ENCODE peak calls at places on chromosomes 12 and 14, in ten cellular contexts. One of them, this sample, is unnamed. For H3K4me1, the result is how much of the 10 kb centered on the place peaks cover.

GRCh38 chr14:82755923-82756322 is 1222.3 kb upstream of the SEL1L start:
- DNase-seq in A549: no peak
- DNase-seq in lower lobe of right lung: no peak
- DNase-seq in hepatocyte: no peak
- DNase-seq in foreskin keratinocyte: no peak
- DNase-seq in breast epithelium: no peak
- DNase-seq in Peyer's patch: no peak
- DNase-seq in Caco-2: no peak
- DNase-seq in mucosa of descending colon: no peak
- DNase-seq in HCT116: no peak
- DNase-seq in this sample: no peak

GRCh38 chr14:100639280-100639679 is 52.1 kb upstream of the BEGAIN start:
- DNase-seq in A549: no peak
- DNase-seq in lower lobe of right lung: no peak
- DNase-seq in hepatocyte: no peak
- DNase-seq in foreskin keratinocyte: no peak
- DNase-seq in breast epithelium: no peak
- DNase-seq in Peyer's patch: no peak
- DNase-seq in Caco-2: no peak
- DNase-seq in mucosa of descending colon: no peak
- DNase-seq in HCT116: no peak
- DNase-seq in this sample: no peak

GRCh38 chr14:31360919-31361662 is 59.3 kb downstream of the HEATR5A start:
- DNase-seq in A549: no peak
- DNase-seq in lower lobe of right lung: no peak
- DNase-seq in hepatocyte: no peak
- DNase-seq in foreskin keratinocyte: peak
- DNase-seq in breast epithelium: no peak
- DNase-seq in Peyer's patch: no peak
- DNase-seq in Caco-2: no peak
- DNase-seq in mucosa of descending colon: no peak
- DNase-seq in HCT116: no peak
- DNase-seq in this sample: no peak

GRCh38 chr12:990308-990648 is 745 bp upstream of the ERC1 start:
- DNase-seq in A549: peak
- DNase-seq in lower lobe of right lung: peak
- DNase-seq in hepatocyte: peak
- DNase-seq in foreskin keratinocyte: no peak
- DNase-seq in breast epithelium: peak
- DNase-seq in Peyer's patch: peak
- DNase-seq in Caco-2: peak
- DNase-seq in mucosa of descending colon: peak
- DNase-seq in HCT116: no peak
- DNase-seq in this sample: peak

GRCh38 chr12:124694846-124695497 is 127.6 kb upstream of the NCOR2 start:
- DNase-seq in A549: no peak
- DNase-seq in lower lobe of right lung: no peak
- DNase-seq in hepatocyte: no peak
- DNase-seq in foreskin keratinocyte: peak
- DNase-seq in breast epithelium: no peak
- DNase-seq in Peyer's patch: no peak
- DNase-seq in Caco-2: no peak
- DNase-seq in mucosa of descending colon: no peak
- DNase-seq in HCT116: no peak
- DNase-seq in this sample: no peak

GRCh38 chr14:56284641-56285040 is 166.4 kb downstream of the PELI2 start:
- DNase-seq in A549: no peak
- DNase-seq in lower lobe of right lung: no peak
- DNase-seq in hepatocyte: no peak
- DNase-seq in foreskin keratinocyte: no peak
- DNase-seq in breast epithelium: no peak
- DNase-seq in Peyer's patch: no peak
- DNase-seq in Caco-2: no peak
- DNase-seq in mucosa of descending colon: no peak
- DNase-seq in HCT116: no peak
- DNase-seq in this sample: no peak

GRCh38 chr12:30753233-30753632 is 1.5 kb downstream of the CAPRIN2 start:
- DNase-seq in A549: peak
- DNase-seq in lower lobe of right lung: no peak
- DNase-seq in hepatocyte: peak
- DNase-seq in foreskin keratinocyte: peak
- DNase-seq in breast epithelium: no peak
- DNase-seq in Peyer's patch: no peak
- DNase-seq in Caco-2: peak
- DNase-seq in mucosa of descending colon: no peak
- DNase-seq in HCT116: no peak
- DNase-seq in this sample: no peak

GRCh38 chr14:52067873-52068740 is 752 bp downstream of the NID2 start:
- DNase-seq in A549: peak
- DNase-seq in lower lobe of right lung: no peak
- DNase-seq in hepatocyte: peak
- DNase-seq in foreskin keratinocyte: no peak
- DNase-seq in breast epithelium: no peak
- DNase-seq in Peyer's patch: peak
- DNase-seq in Caco-2: no peak
- DNase-seq in mucosa of descending colon: peak
- DNase-seq in HCT116: no peak
- DNase-seq in this sample: no peak

GRCh38 chr14:65352964-65353530 is 59.5 kb upstream of the FUT8 start:
- DNase-seq in A549: peak
- DNase-seq in lower lobe of right lung: no peak
- DNase-seq in hepatocyte: no peak
- DNase-seq in foreskin keratinocyte: peak
- DNase-seq in breast epithelium: no peak
- DNase-seq in Peyer's patch: no peak
- DNase-seq in Caco-2: no peak
- DNase-seq in mucosa of descending colon: no peak
- DNase-seq in HCT116: peak
- DNase-seq in this sample: no peak

GRCh38 chr12:89350661-89351488 is 1.4 kb downstream of the DUSP6 start:
- DNase-seq in A549: no peak
- DNase-seq in lower lobe of right lung: peak
- DNase-seq in hepatocyte: peak
- DNase-seq in foreskin keratinocyte: no peak
- DNase-seq in breast epithelium: no peak
- DNase-seq in Peyer's patch: peak
- DNase-seq in Caco-2: no peak
- DNase-seq in mucosa of descending colon: no peak
- DNase-seq in HCT116: no peak
- DNase-seq in this sample: peak

GRCh38 chr14:69614592-69614991 is 3.2 kb downstream of the SUSD6 start:
- DNase-seq in A549: no peak
- DNase-seq in lower lobe of right lung: peak
- DNase-seq in hepatocyte: no peak
- DNase-seq in foreskin keratinocyte: no peak
- DNase-seq in breast epithelium: no peak
- DNase-seq in Peyer's patch: no peak
- DNase-seq in Caco-2: no peak
- DNase-seq in mucosa of descending colon: peak
- DNase-seq in HCT116: no peak
- DNase-seq in this sample: no peak

GRCh38 chr14:69613312-69614073 is 2.1 kb downstream of the SUSD6 start:
- DNase-seq in A549: no peak
- DNase-seq in lower lobe of right lung: no peak
- DNase-seq in hepatocyte: no peak
- DNase-seq in foreskin keratinocyte: no peak
- DNase-seq in breast epithelium: no peak
- DNase-seq in Peyer's patch: no peak
- DNase-seq in Caco-2: no peak
- DNase-seq in mucosa of descending colon: no peak
- DNase-seq in HCT116: no peak
- DNase-seq in this sample: no peak

GRCh38 chr14:69612014-69612758 is 790 bp downstream of the SUSD6 start:
- DNase-seq in A549: peak
- DNase-seq in lower lobe of right lung: peak
- DNase-seq in hepatocyte: no peak
- DNase-seq in foreskin keratinocyte: peak
- DNase-seq in breast epithelium: no peak
- DNase-seq in Peyer's patch: peak
- DNase-seq in Caco-2: no peak
- DNase-seq in mucosa of descending colon: peak
- DNase-seq in HCT116: no peak
- DNase-seq in this sample: peak

GRCh38 chr14:69611264-69612013 is at the start of gene SUSD6:
- DNase-seq in A549: peak
- DNase-seq in lower lobe of right lung: peak
- DNase-seq in hepatocyte: peak
- DNase-seq in foreskin keratinocyte: peak
- DNase-seq in breast epithelium: peak
- DNase-seq in Peyer's patch: peak
- DNase-seq in Caco-2: peak
- DNase-seq in mucosa of descending colon: peak
- DNase-seq in HCT116: peak
- DNase-seq in this sample: peak

DNA sequence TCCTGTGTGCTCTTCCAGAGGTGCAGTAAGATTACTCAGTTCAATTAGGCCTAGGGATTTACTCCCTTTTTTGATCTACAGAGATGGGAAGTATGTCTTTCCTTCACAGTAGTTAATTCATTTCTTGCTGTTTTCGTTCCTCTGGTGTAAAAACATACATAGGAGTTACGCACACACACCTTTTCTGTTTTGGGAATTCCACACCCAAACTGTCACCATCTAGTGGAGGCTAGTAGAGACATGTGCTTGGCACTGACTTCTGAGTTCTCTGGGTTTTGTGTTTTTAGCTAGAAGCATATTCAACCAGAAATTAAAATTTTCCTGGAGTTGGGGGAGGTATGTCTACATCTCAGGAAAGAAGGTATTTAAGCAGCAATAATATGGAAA is 1.4 kb downstream of the SUSD6 start:
- DNase-seq in A549: no peak
- DNase-seq in lower lobe of right lung: no peak
- DNase-seq in hepatocyte: no peak
- DNase-seq in foreskin keratinocyte: peak
- DNase-seq in breast epithelium: no peak
- DNase-seq in Peyer's patch: no peak
- DNase-seq in Caco-2: no peak
- DNase-seq in mucosa of descending colon: no peak
- DNase-seq in HCT116: peak
- DNase-seq in this sample: no peak
- TF ChIP-seq CTCF in A549: peak
- TF ChIP-seq CTCF in lower lobe of right lung: no peak
- TF ChIP-seq CTCF in hepatocyte: peak
- TF ChIP-seq CTCF in foreskin keratinocyte: peak
- TF ChIP-seq CTCF in breast epithelium: peak
- TF ChIP-seq CTCF in Peyer's patch: no peak
- TF ChIP-seq CTCF in Caco-2: peak
- TF ChIP-seq CTCF in mucosa of descending colon: no peak
- TF ChIP-seq CTCF in HCT116: peak
- TF ChIP-seq CTCF in this sample: no peak

DNA sequence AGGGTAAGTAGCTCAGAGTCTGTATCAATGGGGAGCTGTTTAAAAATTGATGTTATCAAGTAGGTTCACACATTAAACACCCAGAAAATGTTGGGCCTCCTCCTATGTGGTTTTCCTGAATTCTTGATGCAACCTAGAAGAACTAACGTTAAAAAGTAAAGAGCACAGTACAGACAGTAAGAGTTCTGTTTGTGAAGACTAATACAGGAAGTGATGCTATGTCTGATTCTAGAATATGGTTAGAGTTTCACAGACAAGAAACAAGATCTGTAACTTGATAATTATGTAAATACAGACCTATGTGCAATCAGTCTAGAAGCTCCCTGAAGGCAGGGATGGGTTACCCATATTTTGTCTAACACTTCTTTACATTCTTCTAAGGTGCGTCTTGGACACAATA is 214.9 kb upstream of the BTG1 start:
- DNase-seq in A549: no peak
- DNase-seq in lower lobe of right lung: no peak
- DNase-seq in hepatocyte: no peak
- DNase-seq in foreskin keratinocyte: no peak
- DNase-seq in breast epithelium: no peak
- DNase-seq in Peyer's patch: no peak
- DNase-seq in Caco-2: no peak
- DNase-seq in mucosa of descending colon: no peak
- DNase-seq in HCT116: no peak
- DNase-seq in this sample: no peak
- H3K4me1 ChIP-seq in A549: under half
- H3K4me1 ChIP-seq in lower lobe of right lung: under half
- H3K4me1 ChIP-seq in hepatocyte: under half
- H3K4me1 ChIP-seq in foreskin keratinocyte: under half
- H3K4me1 ChIP-seq in breast epithelium: under half
- H3K4me1 ChIP-seq in Peyer's patch: under half
- H3K4me1 ChIP-seq in Caco-2: under half
- H3K4me1 ChIP-seq in mucosa of descending colon: under half
- H3K4me1 ChIP-seq in HCT116: under half
- H3K4me1 ChIP-seq in this sample: under half

DNA sequence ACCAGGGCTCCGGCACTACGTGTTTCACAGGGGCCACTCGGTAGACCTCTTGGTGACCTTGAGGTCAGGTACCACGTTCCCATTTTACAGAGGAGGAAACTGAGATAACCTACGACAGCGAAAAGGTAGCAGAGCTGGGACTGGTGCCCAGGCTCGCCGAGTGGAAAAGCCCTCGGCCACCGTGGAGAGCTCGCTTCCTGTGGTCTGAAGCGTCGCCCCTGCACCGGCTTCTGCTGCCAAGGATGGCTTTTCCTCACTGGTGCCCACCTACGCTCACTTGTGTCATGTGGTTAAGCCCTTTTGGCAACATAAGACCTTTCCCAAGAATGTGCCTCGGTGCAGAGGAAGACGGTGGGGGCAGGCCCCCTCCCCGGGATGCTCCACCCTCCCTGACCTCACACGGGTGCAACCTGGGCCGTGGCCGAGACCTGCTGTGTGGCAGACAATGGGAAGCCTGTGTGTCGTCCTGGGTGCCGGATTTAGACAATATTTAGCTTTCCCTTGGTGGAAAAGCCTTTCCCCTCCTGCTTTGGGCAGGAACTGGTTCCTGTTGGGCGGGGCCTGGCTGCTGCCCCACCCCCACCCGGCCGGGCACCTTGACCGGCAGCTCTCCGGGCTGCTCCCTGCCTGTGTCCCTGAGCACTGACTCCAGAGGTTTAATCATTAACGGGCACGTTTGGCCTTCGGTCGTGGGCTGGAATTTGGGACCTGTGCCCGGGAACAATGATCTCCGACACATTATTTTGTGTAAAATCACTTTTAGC is 32.4 kb upstream of the PPP1R13B start:
- DNase-seq in A549: peak
- DNase-seq in lower lobe of right lung: peak
- DNase-seq in hepatocyte: peak
- DNase-seq in foreskin keratinocyte: no peak
- DNase-seq in breast epithelium: peak
- DNase-seq in Peyer's patch: peak
- DNase-seq in Caco-2: peak
- DNase-seq in mucosa of descending colon: peak
- DNase-seq in HCT116: no peak
- DNase-seq in this sample: peak
- TF ChIP-seq CTCF in A549: no peak
- TF ChIP-seq CTCF in lower lobe of right lung: no peak
- TF ChIP-seq CTCF in hepatocyte: no peak
- TF ChIP-seq CTCF in foreskin keratinocyte: no peak
- TF ChIP-seq CTCF in breast epithelium: no peak
- TF ChIP-seq CTCF in Peyer's patch: no peak
- TF ChIP-seq CTCF in Caco-2: no peak
- TF ChIP-seq CTCF in mucosa of descending colon: no peak
- TF ChIP-seq CTCF in HCT116: no peak
- TF ChIP-seq CTCF in this sample: peak

DNA sequence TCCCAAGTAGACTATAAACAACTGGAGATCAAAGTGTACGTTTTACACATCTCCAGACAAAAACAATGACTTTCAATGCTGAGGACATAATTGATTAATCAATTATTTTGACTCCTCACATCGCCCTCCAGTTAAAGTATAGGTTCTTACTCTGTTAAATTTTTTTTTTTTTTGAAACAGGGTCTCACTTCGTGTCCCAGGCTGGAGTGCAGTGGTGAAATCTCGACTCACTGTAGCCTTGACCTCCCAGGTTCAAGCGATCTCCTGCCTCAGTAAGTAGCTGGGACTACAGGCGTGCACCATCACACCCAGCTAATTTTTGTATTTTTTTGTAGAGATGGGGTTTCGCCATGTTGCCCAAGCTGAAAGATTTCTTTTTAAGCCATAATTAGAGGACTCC is 938 bp upstream of the CCNB1IP1 start:
- DNase-seq in A549: no peak
- DNase-seq in lower lobe of right lung: no peak
- DNase-seq in hepatocyte: no peak
- DNase-seq in foreskin keratinocyte: no peak
- DNase-seq in breast epithelium: no peak
- DNase-seq in Peyer's patch: no peak
- DNase-seq in Caco-2: no peak
- DNase-seq in mucosa of descending colon: no peak
- DNase-seq in HCT116: no peak
- DNase-seq in this sample: no peak
- H3K4me1 ChIP-seq in A549: under half
- H3K4me1 ChIP-seq in lower lobe of right lung: under half
- H3K4me1 ChIP-seq in hepatocyte: under half
- H3K4me1 ChIP-seq in foreskin keratinocyte: under half
- H3K4me1 ChIP-seq in breast epithelium: under half
- H3K4me1 ChIP-seq in Peyer's patch: under half
- H3K4me1 ChIP-seq in Caco-2: under half
- H3K4me1 ChIP-seq in mucosa of descending colon: under half
- H3K4me1 ChIP-seq in HCT116: under half
- H3K4me1 ChIP-seq in this sample: under half

This sample was measured in body of pancreas.